ENCODE peak calls at places on chromosome 14, in seven cellular contexts. Y, S, I, H, V, L and F are unnamed samples.

GRCh38 chr14:82626156-82627055 is 1092.8 kb upstream of the SEL1L start:
- DNase-seq in Y (no peak), V (no peak), I (no peak), S (no peak), L (no peak), H (no peak), F (no peak)

GRCh38 chr14:20624495-20625070 is 16.9 kb downstream of the OR6S1 start:
- DNase-seq in L (peak), H (no peak), Y (peak), V (no peak), I (peak), S (no peak), F (no peak)

GRCh38 chr14:24795406-24795805 is 161.4 kb upstream of the GZMB start:
- DNase-seq in Y (no peak), V (no peak), I (no peak), S (no peak), H (no peak), L (no peak), F (no peak)

GRCh38 chr14:96002511-96002884 is 36.7 kb upstream of the C14orf132 start:
- DNase-seq in Y (no peak), H (no peak), I (no peak), L (no peak), S (no peak), V (no peak), F (no peak)

GRCh38 chr14:24887623-24888304 is 162.2 kb downstream of the STXBP6 start:
- DNase-seq in V (no peak), L (no peak), I (no peak), S (no peak), H (no peak), Y (no peak), F (no peak)

GRCh38 chr14:92670967-92671366 is 77.5 kb downstream of the LGMN start:
- DNase-seq in Y (no peak), L (no peak), I (no peak), H (no peak), S (no peak), V (no peak), F (no peak)

GRCh38 chr14:100424504-100425453 is 101.6 kb downstream of the SLC25A47 start:
- DNase-seq in V (no peak), I (no peak), H (no peak), S (no peak), L (no peak), Y (no peak), F (no peak)

GRCh38 chr14:48686650-48687049 is 899.5 kb downstream of the RPS29 start:
- DNase-seq in I (no peak), Y (no peak), S (no peak), L (no peak), V (no peak), H (no peak), F (no peak)

GRCh38 chr14:100155049-100155621 is 4.3 kb downstream of the DEGS2 start:
- DNase-seq in I (no peak), V (no peak), H (no peak), S (no peak), L (no peak), Y (no peak), F (no peak)

GRCh38 chr14:76352639-76353281 is 23.2 kb upstream of the ESRRB start:
- DNase-seq in I (peak), H (no peak), S (no peak), Y (peak), V (peak), L (peak), F (peak)
- H3K4me3 ChIP-seq in I (no peak), H (peak), S (peak), Y (peak), V (no peak), L (no peak), F (peak)

GRCh38 chr14:68293404-68293803 is 473.8 kb downstream of the RAD51B start:
- DNase-seq in V (no peak), I (no peak), Y (no peak), S (no peak), L (no peak), H (no peak), F (no peak)

GRCh38 chr14:68295316-68295816 is 475.8 kb downstream of the RAD51B start:
- DNase-seq in H (no peak), V (no peak), I (no peak), S (no peak), Y (no peak), L (peak), F (no peak)

GRCh38 chr14:68297011-68297410 is 477.4 kb downstream of the RAD51B start:
- DNase-seq in L (no peak), V (no peak), Y (no peak), S (no peak), H (no peak), I (no peak), F (no peak)

GRCh38 chr14:68291820-68292219 is 472.2 kb downstream of the RAD51B start:
- DNase-seq in Y (no peak), V (no peak), L (no peak), H (no peak), S (no peak), I (no peak), F (no peak)

DNA sequence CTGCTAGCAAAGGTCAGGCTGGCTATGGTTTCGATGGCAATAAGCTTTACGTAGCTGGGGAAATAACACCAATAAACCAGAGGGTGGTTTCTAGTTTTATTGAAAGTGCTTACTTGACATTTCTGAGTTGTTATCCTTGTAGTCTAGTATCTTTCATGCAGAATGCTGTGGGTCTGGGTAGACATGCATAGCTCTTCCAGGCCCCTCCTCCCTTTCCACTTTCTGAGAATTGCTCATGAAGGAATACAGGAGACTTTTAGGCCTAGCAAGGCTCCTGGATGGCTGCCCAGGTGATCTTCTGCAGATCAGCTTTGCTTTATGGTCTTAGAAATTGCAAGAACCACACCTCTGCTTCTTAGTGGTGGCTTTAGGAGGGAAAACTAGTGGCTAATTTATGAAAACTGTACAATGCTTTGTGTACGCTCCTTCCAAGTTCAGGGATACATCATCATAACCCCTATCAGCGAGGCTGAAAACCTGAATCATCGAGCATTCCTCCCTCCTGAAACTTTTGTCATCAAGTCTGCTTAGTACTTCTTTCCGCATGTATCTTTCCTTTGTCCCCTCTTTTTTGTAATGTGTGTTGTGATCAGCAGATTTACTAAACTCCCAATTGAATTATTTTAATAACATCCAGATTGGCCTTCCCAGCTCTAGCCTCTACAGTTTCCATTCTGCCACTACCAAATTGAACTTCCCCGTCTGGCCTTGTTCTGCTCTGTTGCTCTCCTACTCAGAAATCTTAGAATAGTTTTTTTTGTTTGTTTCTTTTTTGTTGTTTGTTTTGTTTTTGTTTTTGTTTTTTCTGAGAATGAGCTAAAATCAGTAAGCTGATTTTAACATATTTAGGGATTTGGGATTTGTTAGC is 473.1 kb downstream of the RAD51B start:
- DNase-seq in S (no peak), V (no peak), L (no peak), Y (no peak), H (no peak), I (no peak), F (no peak)
- H3K4me3 ChIP-seq in S (no peak), V (no peak), L (no peak), Y (no peak), H (no peak), I (no peak), F (no peak)

DNA sequence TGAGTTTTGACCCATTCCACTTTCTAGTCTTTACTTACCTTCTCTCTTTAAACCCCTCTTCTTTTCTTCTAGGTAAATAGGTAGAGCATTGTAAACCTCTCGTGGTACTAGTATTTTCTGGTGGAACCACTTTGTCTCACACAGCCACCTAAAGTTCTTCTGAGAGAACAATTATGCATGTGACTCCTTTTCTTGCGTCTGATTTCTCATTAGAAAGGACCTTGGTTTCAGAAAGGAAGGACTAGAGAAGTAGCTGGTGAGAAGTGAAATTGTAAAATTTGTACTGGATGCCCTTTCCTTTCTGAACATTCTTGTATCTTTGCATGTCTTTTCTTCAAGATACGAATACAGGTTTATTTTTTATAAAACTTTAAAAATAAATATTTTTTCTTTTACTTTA is 99.0 kb downstream of the NUBPL start:
- DNase-seq in S (no peak), V (no peak), I (no peak), L (no peak), H (no peak), Y (no peak), F (no peak)
- H3K4me3 ChIP-seq in S (no peak), V (no peak), I (no peak), L (no peak), H (no peak), Y (no peak), F (no peak)

GRCh38 chr14:88823968-88824313 is 510 bp upstream of the TTC8 start:
- DNase-seq in Y (no peak), V (no peak), S (no peak), H (no peak), L (no peak), I (no peak), F (no peak)
- H3K4me3 ChIP-seq in Y (peak), V (peak), S (peak), H (peak), L (peak), I (peak), F (peak)

GRCh38 chr14:94390372-94391086 is 2.1 kb upstream of the SERPINA1 start:
- DNase-seq in I (no peak), Y (peak), S (no peak), V (no peak), L (peak), H (no peak), F (no peak)

GRCh38 chr14:94388027-94388895 is at the start of gene SERPINA1:
- DNase-seq in Y (no peak), I (no peak), H (no peak), V (no peak), S (no peak), L (no peak), F (peak)

GRCh38 chr14:94387051-94388026 is 1.1 kb downstream of the SERPINA1 start:
- DNase-seq in L (no peak), V (no peak), Y (no peak), I (no peak), H (no peak), S (no peak), F (no peak)

GRCh38 chr14:94389731-94390371 is 1.4 kb upstream of the SERPINA1 start:
- DNase-seq in Y (no peak), S (no peak), V (no peak), I (no peak), L (no peak), H (no peak), F (no peak)

GRCh38 chr14:94388896-94389469 is 581 bp upstream of the SERPINA1 start:
- DNase-seq in H (no peak), S (no peak), Y (no peak), I (no peak), V (no peak), L (no peak), F (no peak)
- H3K4me3 ChIP-seq in H (no peak), S (no peak), Y (no peak), I (no peak), V (no peak), L (no peak), F (no peak)

DNA sequence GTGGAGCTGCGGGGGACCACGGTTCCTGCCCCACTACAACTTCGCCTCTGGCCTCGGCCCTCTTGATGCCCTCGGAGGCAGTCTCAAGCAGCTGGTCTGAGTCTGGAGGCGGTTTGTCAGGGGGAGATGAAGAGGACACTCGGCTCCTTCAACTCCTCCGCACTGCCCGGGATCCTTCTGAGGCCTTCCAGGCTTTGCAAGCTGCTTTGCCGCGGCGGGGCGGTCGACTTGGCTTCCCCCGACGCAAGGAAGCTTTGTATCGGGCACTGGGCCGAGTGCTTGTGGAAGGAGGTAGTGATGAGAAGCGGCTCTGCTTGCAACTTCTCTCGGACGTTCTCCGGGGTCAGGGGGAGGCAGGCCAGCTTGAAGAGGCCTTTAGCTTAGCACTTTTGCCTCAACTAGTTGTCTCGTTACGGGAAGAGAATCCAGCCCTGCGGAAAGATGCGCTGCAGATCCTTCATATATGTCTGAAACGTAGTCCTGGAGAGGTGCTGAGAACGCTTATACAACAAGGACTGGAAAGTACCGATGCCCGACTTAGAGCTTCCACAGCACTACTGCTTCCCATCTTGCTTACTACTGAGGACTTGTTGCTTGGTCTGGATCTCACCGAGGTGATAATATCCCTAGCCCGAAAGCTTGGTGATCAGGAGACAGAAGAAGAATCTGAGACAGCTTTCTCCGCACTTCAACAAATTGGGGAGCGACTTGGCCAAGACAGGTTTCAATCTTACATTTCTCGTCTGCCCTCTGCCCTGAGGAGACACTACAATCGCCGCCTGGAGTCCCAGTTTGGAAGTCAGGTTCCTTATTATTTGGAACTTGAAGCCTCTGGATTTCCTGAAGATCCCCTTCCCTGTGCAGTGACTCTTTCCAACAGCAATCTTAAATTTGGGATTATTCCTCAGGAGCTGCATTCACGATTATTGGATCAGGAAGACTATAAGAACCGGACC is 861 bp downstream of the TOGARAM1 start:
- DNase-seq in S (peak), I (no peak), H (no peak), Y (peak), V (peak), L (peak), F (no peak)
- H3K4me3 ChIP-seq in S (peak), I (peak), H (peak), Y (peak), V (peak), L (peak), F (peak)

GRCh38 chr14:89617142-89617460 is 200.1 kb upstream of the FOXN3 start:
- DNase-seq in H (no peak), I (no peak), V (no peak), S (no peak), Y (no peak), L (no peak), F (no peak)

GRCh38 chr14:89618309-89618708 is 201.3 kb upstream of the FOXN3 start:
- DNase-seq in L (no peak), I (no peak), S (no peak), H (no peak), Y (no peak), V (no peak), F (no peak)

GRCh38 chr14:89615421-89615820 is 198.4 kb upstream of the FOXN3 start:
- DNase-seq in H (no peak), L (no peak), V (no peak), Y (no peak), S (no peak), I (no peak), F (no peak)

GRCh38 chr14:89617471-89618291 is 200.6 kb upstream of the FOXN3 start:
- DNase-seq in H (peak), I (peak), L (peak), Y (peak), S (no peak), V (peak), F (no peak)

GRCh38 chr14:89616425-89617141 is 199.6 kb upstream of the FOXN3 start:
- DNase-seq in H (no peak), S (no peak), I (peak), Y (no peak), V (no peak), L (no peak), F (no peak)
- H3K4me3 ChIP-seq in H (no peak), S (no peak), I (peak), Y (peak), V (no peak), L (no peak), F (no peak)

GRCh38 chr14:101723061-101723595 is 38.4 kb upstream of the PPP2R5C start:
- DNase-seq in S (no peak), V (no peak), Y (no peak), L (no peak), I (no peak), H (no peak), F (no peak)

GRCh38 chr14:101721111-101721510 is 40.4 kb upstream of the PPP2R5C start:
- DNase-seq in L (no peak), I (no peak), Y (no peak), S (no peak), H (no peak), V (no peak), F (no peak)

GRCh38 chr14:101719708-101720107 is 41.8 kb upstream of the PPP2R5C start:
- DNase-seq in I (no peak), L (no peak), V (no peak), Y (no peak), S (no peak), H (no peak), F (no peak)

GRCh38 chr14:101719045-101719645 is 42.4 kb upstream of the PPP2R5C start:
- DNase-seq in V (no peak), I (no peak), L (peak), S (no peak), H (no peak), Y (no peak), F (no peak)

DNA sequence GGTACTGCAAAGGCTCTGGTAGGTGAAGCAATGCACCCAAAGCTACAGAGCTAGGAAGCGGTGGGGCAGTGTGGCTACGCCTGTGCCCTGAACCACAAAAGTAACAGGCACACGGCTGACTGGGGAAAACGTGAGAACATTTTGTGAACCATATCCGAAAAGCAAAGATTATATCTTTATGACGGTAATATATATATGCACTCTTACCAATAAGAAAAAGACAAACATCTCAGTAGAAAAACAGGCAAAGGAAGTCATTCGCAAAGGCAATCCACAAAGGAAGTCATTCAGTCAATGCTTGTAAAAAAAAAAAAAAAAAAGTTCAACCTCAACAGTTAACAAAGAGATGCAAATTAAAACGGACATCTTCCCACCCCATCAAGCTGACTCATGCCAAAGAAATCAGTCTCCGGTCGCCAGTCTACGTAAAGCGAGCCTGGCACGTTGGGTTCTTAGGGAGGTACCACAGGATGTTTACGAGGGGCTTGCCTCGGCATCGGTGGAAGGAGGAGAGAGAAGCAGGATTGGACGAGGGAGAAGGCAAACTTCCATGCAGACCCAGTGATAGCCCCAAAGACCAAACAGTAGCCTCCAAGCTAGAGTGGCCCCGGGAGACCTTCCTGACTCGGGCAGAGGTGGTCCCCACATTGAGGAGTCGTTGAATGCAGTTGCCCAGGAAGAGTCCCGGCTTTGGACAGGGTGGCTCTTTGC is 39.4 kb upstream of the PPP2R5C start:
- DNase-seq in L (peak), H (peak), I (peak), V (no peak), S (no peak), Y (no peak), F (no peak)
- H3K4me3 ChIP-seq in L (no peak), H (no peak), I (peak), V (no peak), S (no peak), Y (no peak), F (no peak)